ENCODE peak calls at places on chromosome 1, in eight cellular contexts. V, I, H, Z, C, O, G and Q are unnamed samples.

GRCh38 chr1:197811769-197812168 is 36.5 kb upstream of the DENND1B start:
- DNase-seq in G (no peak), V (no peak), O (no peak), I (no peak), C (no peak), H (no peak), Z (no peak), Q (no peak)

GRCh38 chr1:118291686-118292085 is 106.7 kb upstream of the SPAG17 start:
- DNase-seq in V (no peak), G (no peak), C (no peak), Z (no peak), H (no peak), O (no peak), I (no peak), Q (no peak)

GRCh38 chr1:52288286-52288685 is 77.7 kb downstream of the CC2D1B start:
- DNase-seq in C (no peak), I (no peak), G (no peak), Z (peak), H (peak), O (no peak), V (no peak), Q (no peak)

GRCh38 chr1:156115514-156116374 is 1.2 kb downstream of the LMNA start:
- DNase-seq in I (no peak), C (no peak), G (peak), V (no peak), Z (peak), H (no peak), O (no peak), Q (no peak)

GRCh38 chr1:50700226-50701020 is 259.6 kb downstream of the FAF1 start:
- DNase-seq in Z (no peak), O (no peak), I (peak), V (no peak), H (no peak), C (no peak), G (peak), Q (peak)

GRCh38 chr1:64895500-64895899 is 70.8 kb downstream of the JAK1 start:
- DNase-seq in H (no peak), O (no peak), V (no peak), Z (no peak), C (peak), I (no peak), G (no peak), Q (no peak)

GRCh38 chr1:12621346-12622320 is 3.6 kb upstream of the DHRS3 start:
- DNase-seq in C (no peak), G (no peak), V (no peak), O (no peak), H (peak), Z (no peak), I (no peak), Q (no peak)

GRCh38 chr1:179177182-179177581 is 52.3 kb downstream of the ABL2 start:
- DNase-seq in V (no peak), I (no peak), O (no peak), Z (peak), G (no peak), H (no peak), C (no peak), Q (no peak)

GRCh38 chr1:15948600-15949452 is 27.1 kb downstream of the ZBTB17 start:
- DNase-seq in I (no peak), O (no peak), C (peak), V (no peak), H (peak), Z (peak), G (no peak), Q (no peak)

GRCh38 chr1:247156787-247157232 is 15.0 kb downstream of the ZNF124 start:
- DNase-seq in V (no peak), Z (no peak), G (no peak), H (no peak), O (no peak), I (no peak), C (no peak), Q (no peak)

GRCh38 chr1:16605213-16605525 is 8.2 kb downstream of the NBPF1 start:
- DNase-seq in G (no peak), V (no peak), H (no peak), C (no peak), I (no peak), O (no peak), Z (no peak), Q (no peak)

GRCh38 chr1:58432813-58433668 is 113.5 kb downstream of the OMA1 start:
- DNase-seq in I (peak), O (no peak), Z (peak), V (no peak), H (peak), G (peak), C (peak), Q (peak)

GRCh38 chr1:218817747-218818146 is 355.9 kb upstream of the LYPLAL1 start:
- DNase-seq in C (no peak), O (no peak), I (no peak), G (peak), Z (peak), V (no peak), H (peak), Q (no peak)

GRCh38 chr1:45037456-45037855 is 25.4 kb downstream of the UROD start:
- DNase-seq in V (no peak), Z (peak), C (no peak), O (no peak), I (no peak), H (no peak), G (no peak), Q (no peak)

GRCh38 chr1:19203440-19203839 is 6.6 kb downstream of the UBR4 start:
- DNase-seq in V (no peak), C (no peak), G (no peak), O (no peak), Z (peak), I (no peak), H (no peak), Q (no peak)

GRCh38 chr1:18637553-18637960 is 6.9 kb downstream of the PAX7 start:
- DNase-seq in Z (no peak), G (no peak), C (no peak), O (no peak), H (no peak), V (no peak), I (no peak), Q (no peak)

GRCh38 chr1:25472494-25472893 is 41.8 kb downstream of the MACO1 start:
- DNase-seq in Z (no peak), O (no peak), V (no peak), I (no peak), C (no peak), G (no peak), H (no peak), Q (no peak)

GRCh38 chr1:31504001-31504400 is 72.3 kb upstream of the TINAGL1 start:
- DNase-seq in H (no peak), O (peak), Z (no peak), C (no peak), G (no peak), I (no peak), V (no peak), Q (no peak)

GRCh38 chr1:38083541-38083940 is 36.9 kb upstream of the POU3F1 start:
- DNase-seq in G (peak), V (no peak), I (no peak), C (no peak), O (no peak), Z (no peak), H (no peak), Q (no peak)

GRCh38 chr1:45545019-45545493 is 5.6 kb upstream of the AKR1A1 start:
- DNase-seq in I (no peak), G (no peak), V (no peak), H (no peak), C (peak), Z (no peak), O (no peak), Q (no peak)

GRCh38 chr1:7469255-7469938 is 301.7 kb upstream of the VAMP3 start:
- DNase-seq in G (no peak), H (peak), Z (peak), V (no peak), C (no peak), O (no peak), I (no peak), Q (no peak)

GRCh38 chr1:91885331-91885715 is 628 bp downstream of the TGFBR3 start:
- DNase-seq in C (peak), Z (peak), I (no peak), H (no peak), V (no peak), O (peak), G (peak), Q (no peak)

GRCh38 chr1:9628541-9629444 is 22.7 kb upstream of the PIK3CD start:
- DNase-seq in Z (no peak), O (peak), H (no peak), C (peak), G (no peak), I (no peak), V (no peak), Q (no peak)

GRCh38 chr1:111887875-111888274 is 101.6 kb downstream of the KCND3 start:
- DNase-seq in I (no peak), C (no peak), V (no peak), H (no peak), G (no peak), Z (no peak), O (no peak), Q (no peak)

GRCh38 chr1:36866168-36866814 is 168.0 kb downstream of the GRIK3 start:
- DNase-seq in O (no peak), Z (no peak), I (no peak), H (no peak), C (no peak), V (no peak), G (no peak), Q (no peak)

GRCh38 chr1:98055457-98055856 is 134.6 kb upstream of the DPYD start:
- DNase-seq in V (no peak), H (no peak), G (no peak), I (no peak), O (no peak), C (no peak), Z (no peak), Q (no peak)

GRCh38 chr1:40344597-40344996 is 27.5 kb upstream of the COL9A2 start:
- DNase-seq in Z (peak), V (no peak), C (peak), O (no peak), I (no peak), H (peak), G (peak), Q (no peak)

GRCh38 chr1:32063261-32063681 is 9.5 kb upstream of the TMEM39B start:
- DNase-seq in H (no peak), G (peak), O (no peak), V (no peak), C (peak), I (no peak), Z (peak), Q (no peak)

GRCh38 chr1:161119017-161119378 is 1.1 kb downstream of the NIT1 start:
- DNase-seq in G (no peak), Z (peak), H (no peak), I (no peak), O (no peak), C (no peak), V (no peak), Q (no peak)

GRCh38 chr1:207811920-207812720 is 60.3 kb downstream of the CD46 start:
- DNase-seq in G (peak), Z (peak), I (no peak), O (peak), H (no peak), C (no peak), V (no peak), Q (no peak)

GRCh38 chr1:53413175-53414001 is 45.8 kb upstream of the DMRTB1 start:
- DNase-seq in G (no peak), C (peak), O (peak), H (peak), I (no peak), Z (peak), V (peak), Q (no peak)

GRCh38 chr1:221576268-221576667 is 165.6 kb downstream of the DUSP10 start:
- DNase-seq in G (no peak), Z (peak), I (no peak), H (no peak), V (no peak), O (no peak), C (no peak), Q (no peak)

GRCh38 chr1:203690730-203691129 is 64.1 kb downstream of the ATP2B4 start:
- DNase-seq in C (no peak), Z (peak), V (no peak), G (no peak), H (no peak), O (no peak), I (no peak), Q (no peak)

GRCh38 chr1:147389532-147390184 is 147.2 kb downstream of the CHD1L start:
- DNase-seq in H (no peak), Z (peak), I (peak), G (peak), C (peak), V (no peak), O (no peak), Q (peak)

GRCh38 chr1:46278807-46279206 is 24.6 kb downstream of the LRRC41 start:
- DNase-seq in I (no peak), Z (no peak), C (no peak), G (no peak), O (no peak), H (no peak), V (no peak), Q (no peak)

GRCh38 chr1:197763307-197763706 is 12.0 kb downstream of the DENND1B start:
- DNase-seq in I (no peak), V (no peak), Z (no peak), G (no peak), H (no peak), C (no peak), O (no peak), Q (no peak)